ENCODE peak calls at places on chromosomes 3 and 15, in seven cellular contexts. F, P, Q, J, R, K and D are unnamed samples.
A peak's percentile ranks its signal among the peaks of the same experiment; 100 is the strongest.

GRCh38 chr3:140883428-140883827 is 58.2 kb upstream of the SLC25A36 start:
- DNase-seq in K (no peak), F (no peak), J (no peak), R (no peak), Q (no peak), P (no peak), D (no peak)

GRCh38 chr15:90860942-90861675 is 7.3 kb upstream of the FURIN start:
- DNase-seq in K (no peak), R (no peak), F (no peak), J (peak; percentile 85), P (no peak), Q (peak; percentile 38), D (no peak)

GRCh38 chr3:17070560-17070959 is 185.8 kb downstream of the PLCL2 start:
- DNase-seq in F (no peak), R (no peak), J (peak; percentile 70), Q (peak; percentile 69), K (peak; percentile 48), P (no peak), D (peak; percentile 59)

GRCh38 chr3:28840976-28841376 is 439.9 kb upstream of the RBMS3 start:
- DNase-seq in J (no peak), P (no peak), R (no peak), F (no peak), Q (no peak), K (no peak), D (no peak)

GRCh38 chr15:51336011-51336410 is 2.4 kb downstream of the CYP19A1 start:
- DNase-seq in P (no peak), F (no peak), R (peak; percentile 35), J (no peak), Q (no peak), K (peak; percentile 52), D (no peak)

GRCh38 chr3:126476166-126476975 is 680 bp upstream of the ZXDC start:
- DNase-seq in K (peak; percentile 59), J (no peak), P (peak; percentile 65), Q (no peak), F (peak; percentile 87), R (peak; percentile 36), D (no peak)

GRCh38 chr15:59355730-59356129 is 16.9 kb downstream of the MYO1E start:
- DNase-seq in F (no peak), K (no peak), Q (no peak), J (no peak), R (no peak), P (no peak), D (no peak)

GRCh38 chr15:35071071-35071470 is 14.0 kb downstream of the NANOGP8 start:
- DNase-seq in J (no peak), R (no peak), P (no peak), Q (no peak), K (no peak), F (no peak), D (no peak)

GRCh38 chr3:13125092-13126015 is 52.1 kb upstream of the IQSEC1 start:
- DNase-seq in F (peak; percentile 31), Q (no peak), K (no peak), P (no peak), R (no peak), J (no peak), D (no peak)

GRCh38 chr15:48984811-48985352 is 21.2 kb upstream of the SHC4 start:
- DNase-seq in K (no peak), P (no peak), Q (no peak), F (no peak), R (peak; percentile 42), J (no peak), D (no peak)

GRCh38 chr3:46082849-46083248 is 55.6 kb upstream of the XCR1 start:
- DNase-seq in P (no peak), K (no peak), R (no peak), F (no peak), Q (no peak), J (no peak), D (no peak)

GRCh38 chr15:91866971-91867372 is 13.5 kb downstream of the SLCO3A1 start:
- DNase-seq in F (peak; percentile 75), R (peak; percentile 79), K (peak; percentile 66), Q (peak; percentile 69), P (no peak), J (no peak), D (no peak)

GRCh38 chr15:90037510-90037860 is 36.4 kb downstream of the ZNF710 start:
- DNase-seq in F (no peak), P (no peak), Q (peak; percentile 39), J (no peak), R (peak; percentile 46), K (no peak), D (no peak)

GRCh38 chr15:37016287-37016686 is 84.1 kb downstream of the MEIS2 start:
- DNase-seq in R (peak; percentile 95), J (no peak), K (peak; percentile 24), Q (peak; percentile 82), F (no peak), P (no peak), D (peak; percentile 20)

GRCh38 chr15:58361291-58361759 is 70.5 kb upstream of the LIPC start:
- DNase-seq in P (no peak), F (no peak), Q (peak; percentile 98), R (peak; percentile 53), J (no peak), K (no peak), D (peak; percentile 87)

GRCh38 chr3:48690846-48691458 is 5.2 kb upstream of the NCKIPSD start:
- DNase-seq in K (no peak), F (no peak), J (no peak), Q (no peak), P (no peak), R (no peak), D (no peak)

GRCh38 chr3:99730870-99731269 is 86.8 kb upstream of the CMSS1 start:
- DNase-seq in J (no peak), K (no peak), F (no peak), P (no peak), R (no peak), Q (no peak), D (no peak)

GRCh38 chr15:73633991-73634495 is 854 bp upstream of the NPTN start:
- DNase-seq in K (no peak), Q (peak; percentile 93), J (no peak), P (no peak), R (peak; percentile 92), F (no peak), D (peak; percentile 87)

GRCh38 chr15:71538181-71538580 is 272.2 kb upstream of the NR2E3 start:
- DNase-seq in J (no peak), K (no peak), F (no peak), P (no peak), R (no peak), Q (peak; percentile 38), D (no peak)

GRCh38 chr3:184262166-184262926 is 993 bp upstream of the CAMK2N2 start:
- DNase-seq in Q (no peak), K (no peak), J (peak; percentile 73), F (no peak), R (no peak), P (no peak), D (no peak)
- H3K4me3 ChIP-seq in Q (peak overlapping the region; percentile 31), K (peak overlapping the region; percentile 55), J (no peak overlapping the region), F (peak overlapping the region; percentile 50), R (peak overlapping the region; percentile 63), P (peak overlapping the region; percentile 45), D (peak overlapping the region; percentile 36)

DNA sequence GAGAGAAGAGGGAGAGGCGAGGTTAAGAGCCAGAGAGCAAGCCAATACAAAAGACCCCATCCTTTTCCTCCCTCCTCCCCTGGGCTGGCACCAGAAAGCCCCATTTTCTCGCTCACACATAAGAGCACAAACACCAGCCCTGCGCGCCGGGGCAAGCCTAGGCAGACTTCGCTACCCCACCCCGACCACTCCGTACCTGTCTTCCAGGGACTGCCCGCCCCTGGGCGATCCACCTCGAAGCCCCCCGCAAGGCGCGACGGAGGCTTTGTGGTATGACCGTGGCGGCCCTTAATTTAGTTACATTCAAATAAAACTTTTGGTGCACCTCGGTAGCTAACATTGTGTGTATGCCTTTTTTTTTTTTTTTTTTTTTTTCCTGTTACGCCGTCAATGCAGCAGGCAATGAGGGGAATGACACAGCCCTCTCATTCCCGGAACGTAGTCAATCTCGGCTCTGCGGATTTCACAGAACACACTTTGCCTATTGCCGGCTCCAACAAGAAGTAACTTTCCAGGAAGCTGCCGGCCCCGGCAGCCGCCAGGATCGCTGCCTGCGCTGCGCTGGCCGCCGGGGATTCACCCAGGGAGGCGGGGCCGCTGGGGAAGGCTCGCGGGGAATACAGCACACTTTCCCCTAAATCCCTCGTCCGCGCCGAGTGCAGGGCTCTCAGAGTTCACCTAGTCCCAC is 7.7 kb downstream of the BCL6 start:
- DNase-seq in J (peak; percentile 86), R (peak; percentile 75), P (peak; percentile 80), F (peak; percentile 89), K (peak; percentile 76), Q (peak; percentile 70), D (no peak)
- TF ChIP-seq CTCF in J (no peak), R (peak; percentile 38), P (no peak), F (no peak), K (peak; percentile 15), Q (no peak), D (no peak)

DNA sequence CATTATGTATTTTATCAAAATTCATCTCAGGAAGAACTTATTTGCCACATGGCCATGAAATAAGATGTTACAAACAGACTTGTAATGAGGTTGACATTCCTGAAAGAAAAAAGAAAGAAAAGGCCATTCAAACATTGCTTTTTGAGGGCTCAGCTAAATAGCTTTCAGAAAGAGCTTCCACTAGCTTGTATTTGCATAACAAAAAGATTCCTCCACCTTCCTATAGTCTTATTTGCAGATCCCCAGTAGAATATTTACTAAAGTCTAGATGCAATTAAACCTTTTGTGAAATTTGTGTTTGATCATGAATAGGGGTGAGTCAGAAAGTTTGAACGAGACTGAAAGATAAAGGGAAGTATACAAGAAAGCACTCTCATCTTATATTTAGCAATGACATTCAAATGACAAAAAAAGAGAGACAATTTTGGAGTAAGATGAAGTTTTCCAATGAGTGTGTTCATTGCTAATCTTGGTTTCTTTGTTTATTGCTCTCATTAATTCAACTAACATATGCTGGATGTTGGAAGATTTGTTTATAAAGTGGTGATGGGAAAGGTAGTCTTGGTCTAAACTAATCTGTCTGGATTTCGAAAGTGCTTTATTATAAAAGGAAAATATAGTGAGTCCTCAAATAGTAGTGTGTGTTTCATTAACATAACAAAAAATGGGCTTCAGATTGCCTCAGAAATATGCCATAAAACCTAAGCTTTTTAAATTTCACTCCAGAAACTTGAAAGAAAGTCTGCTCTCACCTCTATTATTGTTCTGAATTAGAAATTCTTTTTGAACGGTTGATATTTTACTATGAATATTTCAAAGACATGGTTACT is 9.0 kb upstream of the CADPS start:
- DNase-seq in R (no peak), F (no peak), J (no peak), K (no peak), P (no peak), Q (no peak), D (no peak)
- H3K4me3 ChIP-seq in R (no peak overlapping the region), F (no peak overlapping the region), J (no peak overlapping the region), K (no peak overlapping the region), P (no peak overlapping the region), Q (no peak overlapping the region), D (no peak overlapping the region)

DNA sequence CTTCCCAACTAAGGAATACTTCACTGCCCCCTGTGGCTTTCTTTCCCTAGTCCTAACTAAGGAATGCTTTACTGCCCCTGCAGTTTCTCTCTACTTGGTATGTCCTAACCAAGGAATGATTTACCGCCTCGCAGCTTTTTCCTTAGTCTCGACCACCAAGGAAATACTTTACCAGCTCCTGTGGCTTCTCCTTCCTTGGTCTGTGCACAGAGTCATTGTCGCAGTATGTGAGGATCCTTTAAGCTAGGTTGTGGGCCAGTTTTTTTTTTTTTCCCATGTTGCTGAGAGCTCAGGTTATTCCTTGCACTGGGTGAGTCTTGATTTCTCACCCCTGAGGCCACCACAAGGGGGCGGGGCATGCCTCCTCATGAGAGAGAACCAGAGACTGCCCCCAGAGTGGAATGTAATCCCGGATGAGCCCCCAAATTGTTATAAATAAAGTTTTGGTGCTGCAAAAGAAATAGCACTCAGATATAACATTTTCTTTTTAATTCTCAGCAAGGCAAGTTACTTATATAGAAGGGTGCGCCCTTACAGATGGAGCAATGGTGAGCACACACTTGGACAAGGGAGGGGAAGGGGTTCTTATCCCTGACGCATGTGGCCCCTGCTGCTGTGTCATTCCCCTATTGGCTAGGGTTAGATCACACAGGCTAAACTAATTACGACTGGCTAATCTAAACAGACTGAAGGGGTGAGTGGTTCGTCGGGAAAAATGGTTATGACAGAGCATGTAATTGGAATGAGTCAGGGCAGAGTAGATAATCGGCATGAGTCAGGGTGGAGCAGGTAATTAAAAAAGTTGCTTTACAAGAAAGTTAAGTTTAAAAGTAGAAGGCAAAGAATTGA is 27.0 kb downstream of the NDUFB4 start:
- DNase-seq in R (peak; percentile 62), F (no peak), Q (no peak), P (no peak), J (no peak), K (no peak), D (peak; percentile 67)
- TF ChIP-seq CTCF in R (no peak), F (no peak), Q (no peak), P (no peak), J (peak; percentile 19), K (no peak), D (peak; percentile 60)